ENCODE peak calls at places on chromosomes 1 and 21, in ten cellular contexts. X is iPS-NIHi11; U is NCI-H460; K is stimulated activated CD8-positive, alpha-beta memory T cell treated with anti-CD3 and anti-CD28 coated beads, Interleukin-4, amount 100 ng/mL, for 1 hour; L is Calu3; E is upper lobe of left lung; Y is caudate nucleus; I is gastrocnemius medialis; Q is T-helper 22 cell; B is T-cell. R is an unnamed sample.

GRCh38 chr1:204565617-204566582 is 49.7 kb downstream of the MDM4 start:
- DNase-seq in L (peak; percentile 65), Y (peak; percentile 15), E (peak; percentile 28), U (peak; percentile 85), B (peak; percentile 63), I (peak; percentile 19), K (peak; percentile 2), Q (peak; percentile 31), X (peak; percentile 81), R (peak; percentile 19)

GRCh38 chr1:76302711-76303347 is 228.3 kb downstream of the ST6GALNAC3 start:
- DNase-seq in U (no peak), Y (no peak), Q (no peak), K (no peak), B (no peak), L (no peak), X (no peak), I (no peak), E (no peak), R (no peak)

GRCh38 chr1:101257500-101258325 is 20.9 kb downstream of the S1PR1 start:
- DNase-seq in L (no peak), K (no peak), X (no peak), E (peak; percentile 60), I (no peak), Y (no peak), Q (no peak), U (no peak), B (peak; percentile 39), R (no peak)

GRCh38 chr1:85850238-85850637 is 142.0 kb upstream of the ZNHIT6 start:
- DNase-seq in I (no peak), X (no peak), B (no peak), U (peak; percentile 40), L (peak; percentile 15), Q (no peak), K (no peak), E (no peak), Y (no peak), R (peak; percentile 97)

GRCh38 chr1:29900086-29900485 is 663.8 kb downstream of the PTPRU start:
- DNase-seq in E (no peak), X (no peak), Q (no peak), I (no peak), U (no peak), L (no peak), K (no peak), B (no peak), Y (no peak), R (no peak)

GRCh38 chr21:34129971-34130597 is 56.7 kb downstream of the MRPS6 start:
- DNase-seq in B (no peak), K (no peak), L (no peak), Q (no peak), E (no peak), U (no peak), I (no peak), X (peak; percentile 52), Y (no peak), R (no peak)

GRCh38 chr1:159817276-159818041 is 9.2 kb upstream of the SLAMF8 start:
- DNase-seq in Q (no peak), I (no peak), L (no peak), E (no peak), B (no peak), X (no peak), K (no peak), U (peak; percentile 81), Y (no peak), R (no peak)

GRCh38 chr21:46145840-46146691 is 9.3 kb downstream of the FTCD start:
- DNase-seq in Q (no peak), B (no peak), K (no peak), Y (no peak), E (no peak), I (no peak), X (no peak), L (no peak), U (no peak), R (no peak)

GRCh38 chr1:208101661-208102431 is 142.3 kb downstream of the PLXNA2 start:
- DNase-seq in U (no peak), E (no peak), X (no peak), B (no peak), Q (no peak), I (peak; percentile 51), L (no peak), Y (peak; percentile 21), K (no peak), R (no peak)

GRCh38 chr1:169546087-169546995 is 39.9 kb downstream of the F5 start:
- DNase-seq in X (peak; percentile 35), B (peak; percentile 58), L (peak; percentile 74), I (peak; percentile 38), U (peak; percentile 76), Y (peak; percentile 8), K (peak; percentile 9), Q (peak; percentile 9), E (peak; percentile 51), R (no peak)

GRCh38 chr1:60078182-60078581 is 4.6 kb upstream of the C1orf87 start:
- DNase-seq in B (no peak), L (no peak), Q (no peak), X (no peak), U (no peak), I (no peak), Y (no peak), K (no peak), E (no peak), R (no peak)

GRCh38 chr1:113759341-113760101 is at the start of gene PHTF1:
- DNase-seq in Q (peak; percentile 35), Y (no peak), E (peak; percentile 83), X (peak; percentile 85), L (peak; percentile 72), I (peak; percentile 40), K (peak; percentile 35), U (peak; percentile 24), B (no peak), R (no peak)

GRCh38 chr1:74245168-74245753 is 10.1 kb downstream of the TNNI3K start:
- DNase-seq in X (peak; percentile 58), K (no peak), Q (no peak), Y (no peak), E (no peak), B (no peak), U (no peak), I (no peak), L (no peak), R (no peak)

GRCh38 chr1:1075148-1075935 is 1.2 kb upstream of the RNF223 start:
- DNase-seq in L (no peak), B (no peak), U (no peak), X (no peak), Q (no peak), I (no peak), K (no peak), E (no peak), Y (no peak), R (no peak)

GRCh38 chr1:42173155-42173933 is 8.8 kb upstream of the GUCA2A start:
- DNase-seq in Q (peak; percentile 30), I (peak; percentile 47), K (peak; percentile 45), B (peak; percentile 61), E (peak; percentile 75), X (peak; percentile 86), Y (peak; percentile 21), L (peak; percentile 76), U (peak; percentile 27), R (no peak)

GRCh38 chr1:55695553-55695952 is 480.4 kb upstream of the USP24 start:
- DNase-seq in Y (no peak), L (no peak), E (no peak), B (no peak), X (no peak), I (no peak), Q (no peak), U (no peak), K (no peak), R (no peak)

GRCh38 chr1:83844546-83844945 is 154.4 kb downstream of the TTLL7 start:
- DNase-seq in B (no peak), X (no peak), Y (no peak), I (no peak), E (no peak), U (no peak), K (no peak), L (no peak), Q (no peak), R (no peak)

GRCh38 chr1:15803380-15803779 is 4.1 kb downstream of the UQCRHL start:
- DNase-seq in L (no peak), I (no peak), Y (no peak), K (no peak), Q (no peak), E (no peak), B (peak; percentile 6), X (peak; percentile 51), U (no peak), R (no peak)

GRCh38 chr1:245516178-245516829 is 361.5 kb downstream of the KIF26B start:
- DNase-seq in E (no peak), Q (no peak), I (no peak), L (no peak), U (peak; percentile 49), B (no peak), K (no peak), Y (no peak), X (no peak), R (no peak)

GRCh38 chr1:196607940-196608339 is 300 bp downstream of the KCNT2 start:
- DNase-seq in X (no peak), U (no peak), Y (no peak), L (peak; percentile 12), I (no peak), E (no peak), B (no peak), K (no peak), Q (no peak), R (no peak)

GRCh38 chr1:172486805-172487454 is 43.1 kb upstream of the PIGC start:
- DNase-seq in Y (no peak), I (no peak), E (no peak), K (no peak), Q (no peak), U (no peak), L (no peak), X (no peak), B (no peak), R (no peak)

GRCh38 chr1:107782192-107782845 is 182.7 kb downstream of the VAV3 start:
- DNase-seq in E (no peak), B (peak; percentile 60), Y (no peak), L (peak; percentile 38), K (no peak), X (peak; percentile 26), U (peak; percentile 54), Q (no peak), I (no peak), R (peak; percentile 10)

GRCh38 chr1:19654886-19655717 is 9.6 kb upstream of the HTR6 start:
- DNase-seq in K (no peak), Y (no peak), U (no peak), Q (no peak), X (no peak), L (no peak), B (no peak), I (no peak), E (no peak), R (no peak)

GRCh38 chr1:182680901-182681300 is 3.5 kb downstream of the RGS8 start:
- DNase-seq in Q (no peak), B (no peak), L (no peak), Y (no peak), I (no peak), K (no peak), U (peak; percentile 82), E (no peak), X (no peak), R (no peak)

GRCh38 chr1:116179886-116180474 is 68.8 kb downstream of the MAB21L3 start:
- DNase-seq in I (no peak), X (no peak), Y (no peak), K (no peak), B (no peak), E (no peak), L (no peak), U (no peak), Q (no peak), R (no peak)

GRCh38 chr1:156742017-156742416 is 1.1 kb upstream of the MRPL24 start:
- DNase-seq in U (no peak), E (no peak), B (no peak), L (no peak), X (no peak), Y (no peak), Q (no peak), I (no peak), K (no peak), R (no peak)

GRCh38 chr1:37602750-37603694 is 7.3 kb upstream of the GNL2 start:
- DNase-seq in K (peak; percentile 3), B (peak; percentile 30), X (peak; percentile 82), Y (no peak), Q (peak; percentile 6), U (peak; percentile 44), I (no peak), L (peak; percentile 40), E (no peak), R (no peak)

GRCh38 chr1:109667452-109668122 is at the start of gene GSTM2:
- DNase-seq in L (no peak), X (peak; percentile 92), K (peak; percentile 34), B (peak; percentile 76), I (peak; percentile 90), Y (peak; percentile 88), U (peak; percentile 65), E (peak; percentile 95), Q (peak; percentile 66), R (no peak)